ENCODE peak calls at places on chromosomes 1 and 21, in seven cellular contexts. N is AG04450, T is NB4, K is prostate gland, F is AG04449, G is transverse colon, U is kidney. P is an unnamed sample.

GRCh38 chr1:227885135-227885647 is 62.5 kb downstream of the WNT9A start:
- DNase-seq in N (no peak), T (no peak), K (no peak), F (no peak), G (no peak), U (no peak), P (no peak)

GRCh38 chr21:16424331-16424749 is 694.6 kb downstream of the USP25 start:
- DNase-seq in N (no peak), T (no peak), K (no peak), F (no peak), G (no peak), U (no peak), P (no peak)

GRCh38 chr1:147080013-147080661 is 92.1 kb downstream of the PRKAB2 start:
- DNase-seq in N (no peak), T (peak), K (no peak), F (no peak), G (no peak), U (peak), P (no peak)

GRCh38 chr1:67659229-67659628 is 25.8 kb upstream of the GADD45A start:
- DNase-seq in N (no peak), T (no peak), K (no peak), F (no peak), G (no peak), U (no peak), P (no peak)

GRCh38 chr1:240285541-240285940 is 193.9 kb downstream of the FMN2 start:
- DNase-seq in N (no peak), T (no peak), K (no peak), F (peak), G (no peak), U (no peak), P (peak)

GRCh38 chr1:201282216-201282615 is 1.1 kb upstream of the PKP1 start:
- DNase-seq in N (no peak), T (no peak), K (no peak), F (no peak), G (no peak), U (no peak), P (no peak)

GRCh38 chr1:161473363-161473762 is 31.9 kb upstream of the FCGR2A start:
- DNase-seq in N (no peak), T (peak), K (no peak), F (no peak), G (no peak), U (no peak), P (no peak)

GRCh38 chr1:244336232-244336899 is 115.3 kb downstream of the ADSS2 start:
- DNase-seq in N (no peak), T (no peak), K (no peak), F (no peak), G (no peak), U (no peak), P (no peak)

GRCh38 chr1:228163004-228163753 is 2.4 kb upstream of the IBA57 start:
- DNase-seq in N (no peak), T (no peak), K (no peak), F (no peak), G (peak), U (peak), P (no peak)

GRCh38 chr1:39317910-39318633 is 113.6 kb downstream of the MACF1 start:
- DNase-seq in N (no peak), T (no peak), K (no peak), F (no peak), G (peak), U (no peak), P (no peak)

GRCh38 chr1:6941786-6942185 is 156.5 kb downstream of the CAMTA1 start:
- DNase-seq in N (no peak), T (no peak), K (no peak), F (no peak), G (no peak), U (no peak), P (no peak)

GRCh38 chr1:115114308-115114707 is 25.0 kb upstream of the TSPAN2 start:
- DNase-seq in N (no peak), T (no peak), K (no peak), F (no peak), G (no peak), U (peak), P (no peak)

GRCh38 chr1:108830119-108831008 is 26.5 kb downstream of the AKNAD1 start:
- DNase-seq in N (peak), T (peak), K (peak), F (peak), G (peak), U (peak), P (peak)

GRCh38 chr1:175269151-175269550 is 76.6 kb upstream of the KIAA0040 start:
- DNase-seq in N (no peak), T (no peak), K (no peak), F (no peak), G (no peak), U (no peak), P (no peak)

GRCh38 chr1:52928083-52928404 is 968 bp downstream of the SCP2 start:
- DNase-seq in N (no peak), T (no peak), K (no peak), F (no peak), G (no peak), U (no peak), P (no peak)

GRCh38 chr21:33070921-33071877 is 1.3 kb downstream of the OLIG1 start:
- DNase-seq in N (no peak), T (peak), K (no peak), F (no peak), G (no peak), U (no peak), P (no peak)

GRCh38 chr1:178806665-178807300 is 64.1 kb downstream of the ANGPTL1 start:
- DNase-seq in N (no peak), T (no peak), K (no peak), F (no peak), G (no peak), U (no peak), P (no peak)

GRCh38 chr1:93906480-93906879 is 2.8 kb downstream of the GCLM start:
- DNase-seq in N (no peak), T (no peak), K (no peak), F (no peak), G (no peak), U (no peak), P (no peak)

GRCh38 chr1:25369241-25369640 is 31.1 kb downstream of the TMEM50A start:
- DNase-seq in N (no peak), T (no peak), K (no peak), F (no peak), G (no peak), U (no peak), P (no peak)

GRCh38 chr1:6515771-6516170 is 24.3 kb upstream of the PLEKHG5 start:
- DNase-seq in N (no peak), T (no peak), K (no peak), F (no peak), G (no peak), U (peak), P (no peak)

GRCh38 chr1:87715471-87715870 is 386.8 kb downstream of the LMO4 start:
- DNase-seq in N (no peak), T (no peak), K (no peak), F (no peak), G (no peak), U (no peak), P (no peak)

GRCh38 chr1:234600418-234601216 is 9.4 kb downstream of the IRF2BP2 start:
- DNase-seq in N (no peak), T (peak), K (no peak), F (no peak), G (peak), U (no peak), P (no peak)

GRCh38 chr1:199041173-199041914 is 402.5 kb downstream of the PTPRC start:
- DNase-seq in N (no peak), T (peak), K (no peak), F (no peak), G (no peak), U (no peak), P (no peak)

GRCh38 chr1:113947388-113948107 is 18.4 kb downstream of the HIPK1 start:
- DNase-seq in N (no peak), T (no peak), K (no peak), F (no peak), G (no peak), U (no peak), P (no peak)

GRCh38 chr1:180639871-180640270 is 8.0 kb downstream of the XPR1 start:
- DNase-seq in N (no peak), T (no peak), K (no peak), F (no peak), G (no peak), U (no peak), P (no peak)

GRCh38 chr1:180633092-180634045 is 1.5 kb downstream of the XPR1 start:
- DNase-seq in N (no peak), T (peak), K (no peak), F (no peak), G (no peak), U (no peak), P (peak)

GRCh38 chr1:180632326-180633088 is 685 bp downstream of the XPR1 start:
- DNase-seq in N (no peak), T (no peak), K (peak), F (no peak), G (peak), U (peak), P (no peak)

GRCh38 chr1:180631766-180632325 is at the start of gene XPR1:
- DNase-seq in N (peak), T (peak), K (peak), F (peak), G (peak), U (peak), P (peak)

GRCh38 chr1:180636138-180636537 is 4.3 kb downstream of the XPR1 start:
- DNase-seq in N (no peak), T (peak), K (no peak), F (no peak), G (no peak), U (no peak), P (no peak)
- TF ChIP-seq CTCF in N (peak), T (no peak), K (no peak), F (no peak), G (no peak), U (peak), P (no peak)

GRCh38 chr1:109980324-109981127 is 4.0 kb upstream of the AHCYL1 start:
- DNase-seq in N (no peak), T (no peak), K (no peak), F (no peak), G (peak), U (no peak), P (no peak)
- TF ChIP-seq CTCF in N (peak), T (peak), K (peak), F (peak), G (peak), U (peak), P (peak)

GRCh38 chr1:23291706-23292105 is 52.4 kb downstream of the HNRNPR start:
- DNase-seq in N (no peak), T (no peak), K (no peak), F (no peak), G (no peak), U (no peak), P (no peak)

GRCh38 chr1:23286401-23286800 is 57.7 kb downstream of the HNRNPR start:
- DNase-seq in N (no peak), T (no peak), K (no peak), F (no peak), G (no peak), U (no peak), P (no peak)

GRCh38 chr1:23290811-23291565 is 53.1 kb downstream of the HNRNPR start:
- DNase-seq in N (no peak), T (no peak), K (no peak), F (no peak), G (no peak), U (no peak), P (no peak)
- TF ChIP-seq CTCF in N (no peak), T (no peak), K (no peak), F (no peak), G (no peak), U (no peak), P (no peak)

GRCh38 chr1:92485374-92486250 is 1.1 kb downstream of the GFI1 start:
- DNase-seq in N (no peak), T (peak), K (no peak), F (no peak), G (peak), U (peak), P (no peak)
- TF ChIP-seq CTCF in N (no peak), T (peak), K (no peak), F (no peak), G (peak), U (peak), P (no peak)